ENCODE peak calls at places on chromosomes 6 and 20, in ten cellular contexts. P is HCT116, X is body of pancreas, F is transverse colon, M is tibial nerve, I is heart left ventricle, J is sigmoid colon, S is IMR-90, C is thyroid gland, N is stomach. A is an unnamed sample.

GRCh38 chr6:52390361-52390727 is 28.4 kb downstream of the PAQR8 start:
- DNase-seq in P (peak; percentile 45), S (peak; percentile 73), M (no peak), N (no peak), J (no peak), C (no peak), F (no peak), I (no peak), X (no peak), A (no peak)

GRCh38 chr6:132513821-132514545 is 1.1 kb upstream of the STX7 start:
- DNase-seq in X (no peak), I (no peak), F (no peak), N (no peak), P (no peak), J (no peak), M (no peak), S (no peak), C (no peak), A (no peak)

GRCh38 chr6:52664185-52664990 is 6.5 kb upstream of the TMEM14A start:
- DNase-seq in I (peak; percentile 90), P (peak; percentile 93), M (peak; percentile 84), S (peak; percentile 96), X (peak; percentile 96), C (peak; percentile 92), J (peak; percentile 97), N (peak; percentile 94), F (peak; percentile 94), A (peak; percentile 66)

GRCh38 chr20:61543931-61544745 is 292.1 kb downstream of the CDH4 start:
- DNase-seq in I (no peak), X (no peak), M (no peak), J (no peak), P (no peak), C (no peak), S (no peak), N (no peak), F (no peak), A (no peak)

GRCh38 chr6:31897612-31898199 is at the start of gene EHMT2:
- DNase-seq in N (peak; percentile 85), S (peak; percentile 68), X (peak; percentile 80), F (peak; percentile 89), M (peak; percentile 75), C (peak; percentile 84), I (peak; percentile 88), P (peak; percentile 46), J (peak; percentile 91), A (peak; percentile 81)

GRCh38 chr6:53179961-53180651 is 31.5 kb upstream of the GCM1 start:
- DNase-seq in X (peak; percentile 74), P (no peak), M (peak; percentile 53), C (peak; percentile 14), S (peak; percentile 33), I (peak; percentile 51), J (no peak), F (peak; percentile 59), N (peak; percentile 78), A (peak; percentile 17)

GRCh38 chr20:20214757-20215275 is 153.1 kb upstream of the INSM1 start:
- DNase-seq in M (no peak), S (no peak), F (no peak), C (no peak), N (no peak), P (no peak), X (no peak), I (no peak), J (no peak), A (peak; percentile 68)

GRCh38 chr6:109024784-109025183 is 69.9 kb downstream of the SESN1 start:
- DNase-seq in M (no peak), F (no peak), X (no peak), S (peak; percentile 2), C (no peak), I (no peak), J (no peak), N (no peak), P (no peak), A (peak; percentile 17)

GRCh38 chr6:89989742-89990141 is 95.5 kb downstream of the GJA10 start:
- DNase-seq in S (peak; percentile 94), F (no peak), N (no peak), J (no peak), I (no peak), X (no peak), P (no peak), M (no peak), C (peak; percentile 45), A (no peak)

GRCh38 chr6:167504412-167504961 is 179.6 kb downstream of the TTLL2 start:
- DNase-seq in N (no peak), F (no peak), P (no peak), S (no peak), J (no peak), M (no peak), X (no peak), I (no peak), C (no peak), A (peak; percentile 19)

GRCh38 chr6:117840541-117840983 is 66.5 kb upstream of the SLC35F1 start:
- DNase-seq in X (no peak), S (peak; percentile 36), N (no peak), C (no peak), I (no peak), M (no peak), F (no peak), P (peak; percentile 68), J (no peak), A (no peak)

GRCh38 chr6:33732819-33733218 is 13.9 kb downstream of the IP6K3 start:
- DNase-seq in I (no peak), N (no peak), P (no peak), J (no peak), X (no peak), C (no peak), M (no peak), F (no peak), S (peak; percentile 38), A (peak; percentile 37)

GRCh38 chr6:33737267-33738026 is 9.3 kb downstream of the IP6K3 start:
- DNase-seq in J (no peak), X (peak; percentile 40), S (no peak), C (no peak), N (no peak), M (no peak), P (no peak), F (no peak), I (peak; percentile 58), A (peak; percentile 82)

GRCh38 chr6:33733294-33734007 is 13.3 kb downstream of the IP6K3 start:
- DNase-seq in P (no peak), N (no peak), J (no peak), S (no peak), M (no peak), F (no peak), C (no peak), X (no peak), I (no peak), A (no peak)

GRCh38 chr6:33732385-33732784 is 14.3 kb downstream of the IP6K3 start:
- DNase-seq in P (no peak), X (no peak), N (no peak), C (no peak), J (no peak), M (no peak), S (no peak), F (no peak), I (no peak), A (peak; percentile 75)

GRCh38 chr6:33735201-33735600 is 11.5 kb downstream of the IP6K3 start:
- DNase-seq in I (no peak), C (no peak), P (no peak), M (no peak), N (no peak), S (no peak), X (no peak), F (no peak), J (no peak), A (no peak)
- TF ChIP-seq CTCF in I (no peak), C (no peak), P (no peak), M (no peak), N (no peak), S (no peak), X (no peak), F (no peak), J (no peak), A (no peak)

GRCh38 chr6:7895125-7895423 is 15.5 kb downstream of the TXNDC5 start:
- DNase-seq in X (no peak), J (no peak), M (no peak), I (no peak), N (no peak), C (no peak), S (no peak), F (peak; percentile 46), P (no peak), A (no peak)
- TF ChIP-seq POLR2A in X (no peak), J (no peak), M (no peak), I (no peak), N (no peak), C (no peak), S (no peak), F (no peak), P (no peak), A (no peak)

GRCh38 chr6:116101790-116102189 is 1.1 kb downstream of the NT5DC1 start:
- DNase-seq in S (no peak), I (no peak), M (no peak), C (no peak), X (no peak), F (no peak), P (no peak), N (no peak), J (no peak), A (no peak)

GRCh38 chr6:116100419-116101297 is at the start of gene NT5DC1:
- DNase-seq in F (peak; percentile 92), M (peak; percentile 51), N (peak; percentile 88), I (peak; percentile 86), C (peak; percentile 89), S (peak; percentile 67), X (peak; percentile 85), J (peak; percentile 88), P (peak; percentile 62), A (peak; percentile 69)

GRCh38 chr6:116101298-116101718 is 655 bp downstream of the NT5DC1 start:
- DNase-seq in M (peak; percentile 61), P (no peak), F (peak; percentile 86), J (no peak), I (no peak), S (no peak), X (no peak), C (peak; percentile 93), N (no peak), A (no peak)

GRCh38 chr6:116105247-116105646 is 4.6 kb downstream of the NT5DC1 start:
- DNase-seq in S (no peak), X (no peak), N (no peak), J (no peak), P (no peak), F (no peak), C (no peak), M (no peak), I (no peak), A (no peak)

DNA sequence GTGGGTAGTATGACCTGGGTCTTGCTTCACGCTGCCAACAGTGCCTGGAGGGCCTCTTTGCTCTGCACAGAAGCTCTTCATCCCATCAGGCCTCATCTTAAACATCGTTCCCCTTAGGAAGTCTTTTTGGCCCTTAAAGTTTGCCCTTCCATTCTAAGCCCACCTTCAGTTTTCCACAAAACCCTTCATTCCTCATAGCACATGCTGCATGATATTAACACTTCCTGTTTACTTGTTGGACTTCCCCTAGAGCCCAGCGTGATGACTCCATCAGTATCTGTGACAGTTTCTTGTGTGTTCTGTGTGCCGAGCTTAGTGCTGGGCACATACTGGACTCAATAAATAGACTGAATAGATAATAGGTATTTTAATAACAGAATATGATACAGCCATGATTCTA is 2.2 kb downstream of the NT5DC1 start:
- DNase-seq in N (no peak), S (no peak), C (no peak), X (no peak), F (no peak), P (no peak), J (no peak), I (no peak), M (no peak), A (no peak)
- H3K4me3 ChIP-seq in N (peak overlapping the region; percentile 78), S (no peak overlapping the region), C (no peak overlapping the region), X (no peak overlapping the region), F (no peak overlapping the region), P (no peak overlapping the region), J (no peak overlapping the region), I (no peak overlapping the region), M (no peak overlapping the region), A (no peak overlapping the region)

GRCh38 chr6:15901141-15902115 is 227.5 kb upstream of the MYLIP start:
- DNase-seq in M (peak; percentile 31), S (no peak), F (peak; percentile 22), J (no peak), X (no peak), C (peak; percentile 7), I (no peak), P (no peak), N (no peak), A (peak; percentile 38)
- TF ChIP-seq CTCF in M (no peak), S (no peak), F (no peak), J (no peak), X (no peak), C (no peak), I (no peak), P (no peak), N (no peak), A (no peak)

A was measured in gastrocnemius medialis.